ENCODE peak calls at places on chromosome 7, in nine cellular contexts. A is psoas muscle; N is GM12865; F is uterus; M is stromal cell of bone marrow; P is fibroblast of the aortic adventitia; Y is right atrium auricular region; U is AG20443; W is stimulated activated CD4-positive, alpha-beta T cell treated with anti-CD3 and anti-CD28 coated beads, Interleukin-2, amount 100 ng/mL, for 48 hours. T is an unnamed sample.

GRCh38 chr7:50303894-50304157 is 690 bp upstream of the IKZF1 start:
- DNase-seq in A (no peak), N (no peak), F (no peak), M (no peak), P (no peak), Y (no peak), U (peak), W (no peak), T (no peak)

GRCh38 chr7:139915864-139916716 is 87.0 kb downstream of the TBXAS1 start:
- DNase-seq in A (peak), N (peak), F (peak), M (peak), P (peak), Y (peak), U (peak), W (peak), T (no peak)

GRCh38 chr7:36083626-36084380 is 69.3 kb upstream of the EEPD1 start:
- DNase-seq in A (no peak), N (no peak), F (no peak), M (no peak), P (no peak), Y (no peak), U (no peak), W (no peak), T (no peak)

GRCh38 chr7:47830015-47830414 is 118.3 kb downstream of the PKD1L1 start:
- DNase-seq in A (no peak), N (no peak), F (no peak), M (no peak), P (no peak), Y (no peak), U (no peak), W (no peak), T (no peak)

GRCh38 chr7:139851770-139852481 is 22.9 kb downstream of the TBXAS1 start:
- DNase-seq in A (no peak), N (no peak), F (no peak), M (no peak), P (no peak), Y (no peak), U (no peak), W (no peak), T (no peak)

GRCh38 chr7:94056796-94057207 is 52.6 kb upstream of the BET1 start:
- DNase-seq in A (no peak), N (no peak), F (no peak), M (peak), P (peak), Y (no peak), U (peak), W (no peak), T (no peak)

GRCh38 chr7:116565981-116566380 is 41.1 kb downstream of the CAV1 start:
- DNase-seq in A (no peak), N (no peak), F (no peak), M (no peak), P (no peak), Y (no peak), U (no peak), W (no peak), T (no peak)

GRCh38 chr7:142496545-142496991 is 238.7 kb upstream of the PRSS58 start:
- DNase-seq in A (no peak), N (peak), F (no peak), M (no peak), P (peak), Y (no peak), U (peak), W (no peak), T (no peak)

GRCh38 chr7:67100956-67101361 is 104.3 kb downstream of the TYW1 start:
- DNase-seq in A (no peak), N (no peak), F (no peak), M (no peak), P (no peak), Y (no peak), U (no peak), W (no peak), T (no peak)

GRCh38 chr7:92880212-92881090 is 44.1 kb upstream of the CDK6 start:
- DNase-seq in A (no peak), N (peak), F (no peak), M (no peak), P (peak), Y (no peak), U (no peak), W (no peak), T (no peak)

GRCh38 chr7:57404343-57404966 is 45.5 kb upstream of the ZNF716 start:
- DNase-seq in A (peak), N (no peak), F (no peak), M (peak), P (no peak), Y (peak), U (no peak), W (no peak), T (no peak)

GRCh38 chr7:107355616-107356015 is 114.2 kb upstream of the GPR22 start:
- DNase-seq in A (no peak), N (no peak), F (no peak), M (peak), P (peak), Y (no peak), U (peak), W (no peak), T (no peak)

GRCh38 chr7:8114175-8114574 is 145.6 kb downstream of the GLCCI1 start:
- DNase-seq in A (no peak), N (peak), F (no peak), M (no peak), P (no peak), Y (no peak), U (no peak), W (no peak), T (no peak)

GRCh38 chr7:128217030-128217805 is 23.9 kb upstream of the LEP start:
- DNase-seq in A (peak), N (no peak), F (no peak), M (peak), P (peak), Y (no peak), U (peak), W (no peak), T (no peak)

GRCh38 chr7:151861881-151862280 is 15.0 kb downstream of the PRKAG2 start:
- DNase-seq in A (no peak), N (no peak), F (no peak), M (no peak), P (no peak), Y (no peak), U (no peak), W (no peak), T (no peak)

GRCh38 chr7:22204312-22204711 is 152.6 kb downstream of the RAPGEF5 start:
- DNase-seq in A (no peak), N (no peak), F (no peak), M (no peak), P (no peak), Y (no peak), U (no peak), W (no peak), T (no peak)

GRCh38 chr7:127632276-127632910 is 14.5 kb upstream of the PAX4 start:
- DNase-seq in A (no peak), N (no peak), F (no peak), M (peak), P (peak), Y (no peak), U (peak), W (no peak), T (no peak)